ENCODE peak calls at places on chromosome 18, in four cellular contexts. M is CD8-positive, alpha-beta memory T cell; L is Daoy; U is activated CD4-positive, alpha-beta T cell treated with anti-CD3 and anti-CD28 coated beads for 24 hours. Z is an unnamed sample.

GRCh38 chr18:71022389-71022788 is 733.5 kb downstream of the SOCS6 start:
- DNase-seq in M (no peak), L (no peak), U (no peak), Z (no peak)

GRCh38 chr18:22211660-22212059 is 42.3 kb downstream of the GATA6 start:
- DNase-seq in M (no peak), L (no peak), U (no peak), Z (no peak)

GRCh38 chr18:63155169-63155852 is 164.3 kb downstream of the BCL2 start:
- DNase-seq in M (peak), L (peak), U (peak), Z (no peak)

GRCh38 chr18:36187826-36188721 is 777 bp downstream of the MOCOS start:
- DNase-seq in M (no peak), L (peak), U (no peak), Z (no peak)

GRCh38 chr18:33115476-33115875 is 325.0 kb downstream of the CCDC178 start:
- DNase-seq in M (no peak), L (no peak), U (no peak), Z (no peak)

GRCh38 chr18:61703508-61703907 is 189.3 kb downstream of the RNF152 start:
- DNase-seq in M (no peak), L (no peak), U (no peak), Z (no peak)

GRCh38 chr18:2302628-2303516 is 268.4 kb downstream of the METTL4 start:
- DNase-seq in M (no peak), L (peak), U (no peak), Z (no peak)

GRCh38 chr18:24168496-24168895 is 29.6 kb downstream of the CABYR start:
- DNase-seq in M (no peak), L (no peak), U (no peak), Z (no peak)

GRCh38 chr18:63344263-63344662 is 22.7 kb downstream of the KDSR start:
- DNase-seq in M (no peak), L (no peak), U (no peak), Z (no peak)

GRCh38 chr18:46754661-46755292 is 2.1 kb downstream of the ST8SIA5 start:
- DNase-seq in M (no peak), L (no peak), U (no peak), Z (no peak)

GRCh38 chr18:55964171-55964570 is 376.2 kb upstream of the TCF4 start:
- DNase-seq in M (no peak), L (no peak), U (no peak), Z (no peak)

GRCh38 chr18:9719421-9719981 is 11.4 kb downstream of the RAB31 start:
- DNase-seq in M (no peak), L (peak), U (no peak), Z (no peak)

GRCh38 chr18:7657050-7657449 is 89.9 kb downstream of the PTPRM start:
- DNase-seq in M (no peak), L (no peak), U (no peak), Z (no peak)

GRCh38 chr18:415627-416612 is 84.6 kb downstream of the COLEC12 start:
- DNase-seq in M (no peak), L (peak), U (no peak), Z (no peak)

GRCh38 chr18:78304199-78304826 is 675.3 kb upstream of the SALL3 start:
- DNase-seq in M (no peak), L (no peak), U (no peak), Z (no peak)

GRCh38 chr18:68417166-68417776 is 297.6 kb downstream of the TMX3 start:
- DNase-seq in M (no peak), L (no peak), U (no peak), Z (no peak)

GRCh38 chr18:12998332-12999060 is 7.3 kb downstream of the CEP192 start:
- DNase-seq in M (no peak), L (no peak), U (no peak), Z (no peak)

GRCh38 chr18:23964282-23965238 is 50.0 kb upstream of the TTC39C start:
- DNase-seq in M (peak), L (no peak), U (peak), Z (no peak)

GRCh38 chr18:26504831-26505230 is 43.5 kb downstream of the KCTD1 start:
- DNase-seq in M (no peak), L (no peak), U (no peak), Z (no peak)